ENCODE peak calls at places on chromosomes 4 and X, in five cellular contexts. B, Q, J, P and U are unnamed samples.

GRCh38 chrX:103356023-103356798 is at the start of gene TCEAL9:
- DNase-seq in Q (peak; percentile 59), J (peak; percentile 80), B (peak; percentile 84), P (peak; percentile 55), U (peak; percentile 70)

GRCh38 chrX:134374294-134374693 is 85.7 kb upstream of the HPRT1 start:
- DNase-seq in P (no peak), Q (peak; percentile 29), B (peak; percentile 33), J (peak; percentile 12), U (peak; percentile 68)

GRCh38 chrX:30618160-30618765 is 35.0 kb upstream of the GK start:
- DNase-seq in J (no peak), Q (no peak), P (no peak), B (peak; percentile 9), U (no peak)

GRCh38 chr4:6177587-6178197 is 22.7 kb downstream of the JAKMIP1 start:
- DNase-seq in J (no peak), P (peak; percentile 73), B (no peak), Q (no peak), U (peak; percentile 55)

GRCh38 chr4:156981262-156981661 is 9.7 kb upstream of the PDGFC start:
- DNase-seq in B (no peak), Q (no peak), P (no peak), J (no peak), U (no peak)

GRCh38 chrX:151680805-151681204 is 14.5 kb upstream of the PRRG3 start:
- DNase-seq in J (no peak), Q (peak; percentile 69), P (peak; percentile 56), B (peak; percentile 26), U (peak; percentile 90)

GRCh38 chr4:1746265-1746691 is 25.0 kb downstream of the TACC3 start:
- DNase-seq in Q (peak; percentile 81), J (peak; percentile 54), B (peak; percentile 75), P (peak; percentile 67), U (peak; percentile 95)

GRCh38 chr4:170007113-170007512 is 19.1 kb downstream of the MFAP3L start:
- DNase-seq in P (no peak), B (no peak), Q (no peak), J (peak; percentile 64), U (no peak)

GRCh38 chrX:153576961-153577360 is 22.0 kb downstream of the CCNQ start:
- DNase-seq in Q (no peak), J (no peak), B (no peak), P (no peak), U (no peak)

GRCh38 chr4:145935253-145936141 is 3.1 kb downstream of the ZNF827 start:
- DNase-seq in P (no peak), J (no peak), B (peak; percentile 40), Q (no peak), U (peak; percentile 94)

GRCh38 chrX:1481636-1482529 is 29.2 kb upstream of the ASMTL start:
- DNase-seq in B (peak; percentile 82), J (peak; percentile 63), P (peak; percentile 94), Q (peak; percentile 85), U (peak; percentile 96)

GRCh38 chrX:128781506-128781905 is 729.3 kb upstream of the ACTRT1 start:
- DNase-seq in J (no peak), P (peak; percentile 58), Q (peak; percentile 39), B (no peak), U (peak; percentile 71)

GRCh38 chr4:87849612-87850011 is 16.8 kb downstream of the MEPE start:
- DNase-seq in J (peak; percentile 48), B (no peak), P (no peak), Q (no peak), U (no peak)

GRCh38 chr4:153204247-153205027 is at the start of gene TRIM2:
- DNase-seq in Q (no peak), J (peak; percentile 80), B (peak; percentile 66), P (no peak), U (peak; percentile 48)

GRCh38 chr4:33924239-33924638 is 2320.1 kb downstream of the ARAP2 start:
- DNase-seq in B (peak; percentile 87), J (peak; percentile 85), Q (peak; percentile 22), P (peak; percentile 78), U (no peak)

GRCh38 chrX:34341258-34341657 is 209.1 kb upstream of the FAM47A start:
- DNase-seq in J (no peak), B (no peak), P (no peak), Q (no peak), U (peak; percentile 49)

GRCh38 chrX:134792077-134792476 is 133.8 kb upstream of the PLAC1 start:
- DNase-seq in B (no peak), J (peak; percentile 16), Q (peak; percentile 65), P (no peak), U (no peak)

GRCh38 chr4:161577604-161578301 is 586.0 kb downstream of the FSTL5 start:
- DNase-seq in B (peak; percentile 3), P (no peak), J (peak; percentile 80), Q (peak; percentile 7), U (no peak)

GRCh38 chr4:128796934-128797333 is 12.6 kb upstream of the JADE1 start:
- DNase-seq in Q (no peak), P (no peak), J (no peak), B (peak; percentile 39), U (no peak)

GRCh38 chrX:132837126-132837525 is 121.3 kb downstream of the HS6ST2 start:
- DNase-seq in B (peak; percentile 11), J (peak; percentile 86), P (no peak), Q (no peak), U (no peak)

GRCh38 chr4:176660561-176660960 is 132.2 kb downstream of the VEGFC start:
- DNase-seq in B (peak; percentile 15), J (no peak), Q (no peak), P (no peak), U (no peak)

GRCh38 chrX:136496768-136497555 is 430 bp upstream of the HTATSF1 start:
- DNase-seq in B (peak; percentile 91), P (peak; percentile 90), J (peak; percentile 84), Q (peak; percentile 84), U (peak; percentile 94)

GRCh38 chrX:111116666-111117065 is 20.7 kb downstream of the PAK3 start:
- DNase-seq in P (no peak), B (no peak), J (no peak), Q (peak; percentile 25), U (no peak)

GRCh38 chr4:2079926-2080325 is 20.8 kb downstream of the NAT8L start:
- DNase-seq in P (no peak), Q (no peak), B (no peak), J (no peak), U (no peak)

GRCh38 chrX:153640045-153640686 is 6.8 kb upstream of the DUSP9 start:
- DNase-seq in B (no peak), Q (no peak), J (no peak), P (no peak), U (no peak)

GRCh38 chr4:8035371-8035780 is 95.7 kb upstream of the AFAP1 start:
- DNase-seq in Q (no peak), J (peak; percentile 84), P (peak; percentile 51), B (no peak), U (no peak)

GRCh38 chr4:174523003-174523693 is 860 bp upstream of the HPGD start:
- DNase-seq in Q (peak; percentile 83), P (no peak), B (peak; percentile 50), J (no peak), U (no peak)

GRCh38 chr4:150579591-150580234 is 2.2 kb upstream of the MAB21L2 start:
- DNase-seq in Q (peak; percentile 58), P (no peak), B (peak; percentile 66), J (peak; percentile 68), U (no peak)

GRCh38 chr4:100208459-100208858 is 18.2 kb upstream of the DDIT4L start:
- DNase-seq in J (peak; percentile 10), B (peak; percentile 23), Q (peak; percentile 6), P (no peak), U (no peak)
- H3K9ac ChIP-seq in J (no peak overlapping the region), B (no peak overlapping the region), Q (no peak overlapping the region), P (no peak overlapping the region), U (no peak overlapping the region)

DNA sequence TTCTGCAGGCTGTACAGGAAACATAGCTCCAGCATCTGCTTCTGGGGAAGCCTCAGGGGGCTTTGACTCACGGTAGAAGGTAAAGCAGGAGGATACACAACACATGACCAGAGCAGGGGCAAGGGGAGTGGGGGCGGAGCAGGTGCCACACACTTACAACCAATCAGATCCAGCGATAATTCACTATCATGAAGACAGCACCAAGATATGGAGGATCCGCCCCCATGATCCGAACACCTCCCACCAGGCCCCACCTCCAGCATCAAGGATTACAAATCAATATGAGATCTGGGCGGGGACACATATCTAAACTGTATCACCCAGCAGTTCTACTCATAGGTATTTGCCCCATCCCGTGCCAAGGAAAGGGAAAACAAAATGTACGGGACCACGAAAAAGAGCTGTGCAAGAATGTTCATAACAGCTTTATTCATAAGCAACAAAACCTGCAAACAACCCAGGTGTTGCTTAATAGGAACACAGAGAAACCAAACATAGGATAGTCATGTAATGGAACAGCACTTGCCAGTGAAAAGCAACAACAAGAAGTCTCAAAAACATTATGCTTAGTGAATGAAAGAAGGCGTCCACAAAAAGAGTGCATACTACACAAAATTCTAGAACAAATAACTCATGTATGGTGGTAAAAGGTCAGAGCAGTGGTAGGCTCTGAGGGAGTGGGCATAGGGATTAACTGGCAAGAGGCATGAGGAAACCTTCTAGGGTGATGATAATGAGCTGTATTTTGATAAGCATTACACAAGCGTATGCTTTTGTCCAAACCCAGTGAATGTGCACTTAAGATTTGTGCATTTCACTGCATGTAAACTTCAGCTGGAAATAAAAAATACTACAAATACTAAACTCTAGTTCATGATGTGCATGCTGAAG is 130.9 kb upstream of the FAM9B start:
- DNase-seq in P (peak; percentile 22), J (peak; percentile 37), Q (no peak), B (no peak), U (no peak)
- H3K9ac ChIP-seq in P (no peak overlapping the region), J (no peak overlapping the region), Q (no peak overlapping the region), B (no peak overlapping the region), U (no peak overlapping the region)

GRCh38 chrX:101383679-101384078 is 2.3 kb downstream of the BTK start:
- DNase-seq in Q (no peak), P (no peak), B (no peak), J (no peak), U (peak; percentile 87)
- H3K9ac ChIP-seq in Q (no peak overlapping the region), P (no peak overlapping the region), B (no peak overlapping the region), J (no peak overlapping the region), U (peak overlapping the region; percentile 81)

DNA sequence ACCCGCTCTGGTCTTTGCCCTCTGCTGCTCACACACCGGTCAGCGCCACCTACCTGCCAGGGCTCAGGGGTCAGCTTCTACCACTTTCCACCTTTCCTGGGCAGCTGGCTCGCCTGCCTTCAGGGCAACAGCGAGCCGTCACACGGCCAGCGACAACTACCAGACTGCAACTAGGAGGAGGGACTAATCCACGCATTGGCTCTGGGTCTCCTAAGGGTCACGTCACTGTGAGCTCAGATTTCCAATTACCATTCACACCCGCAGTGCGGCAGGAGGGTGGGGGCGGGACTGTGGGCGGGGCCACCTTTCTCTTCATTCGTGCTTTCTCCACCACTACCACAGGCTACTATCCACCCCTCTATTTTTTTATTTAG is at the start of gene BEX5:
- DNase-seq in Q (no peak), B (peak; percentile 54), J (no peak), P (no peak), U (peak; percentile 90)
- H3K9ac ChIP-seq in Q (no peak within 1 kb of the TSS), B (no peak within 1 kb of the TSS), J (no peak within 1 kb of the TSS), P (no peak within 1 kb of the TSS), U (peak within 1 kb of the TSS; percentile 63)